ENCODE peak calls at places on chromosome 18, in eight cellular contexts. V is SJSA1, X is SK-N-SH, W is aorta, T is ovary, C is upper lobe of right lung, I is Panc1, Z is lung. S is an unnamed sample.
A peak's percentile ranks its signal among the peaks of the same experiment; 100 is the strongest.

GRCh38 chr18:6661692-6662415 is 67.7 kb upstream of the ARHGAP28 start:
- DNase-seq in X (no peak), C (no peak), I (no peak), V (no peak), W (no peak), Z (no peak), T (no peak), S (no peak)

GRCh38 chr18:9417081-9417841 is 58.1 kb upstream of the RALBP1 start:
- DNase-seq in V (peak; percentile 67), X (no peak), W (no peak), Z (no peak), C (no peak), T (peak; percentile 37), I (no peak), S (no peak)

GRCh38 chr18:78776706-78777105 is 202.9 kb upstream of the SALL3 start:
- DNase-seq in C (no peak), Z (no peak), T (no peak), V (peak; percentile 15), W (peak; percentile 50), X (no peak), I (no peak), S (peak; percentile 44)

GRCh38 chr18:36624451-36625167 is 204.2 kb downstream of the TPGS2 start:
- DNase-seq in Z (no peak), X (no peak), W (no peak), C (no peak), T (no peak), I (no peak), V (no peak), S (no peak)

GRCh38 chr18:26575865-26576217 is 27.5 kb upstream of the KCTD1 start:
- DNase-seq in C (no peak), W (no peak), Z (no peak), V (no peak), T (no peak), X (no peak), I (no peak), S (no peak)

GRCh38 chr18:61893971-61894750 is 1.4 kb upstream of the RNF152 start:
- DNase-seq in X (peak; percentile 97), T (peak; percentile 77), I (no peak), W (peak; percentile 93), Z (peak; percentile 75), V (peak; percentile 87), C (peak; percentile 87), S (peak; percentile 88)

GRCh38 chr18:49565656-49566055 is 3.8 kb downstream of the LIPG start:
- DNase-seq in W (no peak), T (peak; percentile 21), C (no peak), V (no peak), Z (peak; percentile 36), I (no peak), X (peak; percentile 65), S (no peak)

GRCh38 chr18:70499218-70499691 is 210.4 kb downstream of the SOCS6 start:
- DNase-seq in T (no peak), C (no peak), I (no peak), X (no peak), W (no peak), V (no peak), Z (no peak), S (no peak)

GRCh38 chr18:28086530-28087172 is 90.3 kb downstream of the CDH2 start:
- DNase-seq in W (no peak), V (no peak), Z (no peak), X (no peak), I (no peak), C (no peak), T (no peak), S (no peak)

GRCh38 chr18:470661-471501 is 29.6 kb downstream of the COLEC12 start:
- DNase-seq in V (no peak), I (no peak), W (no peak), Z (no peak), T (no peak), C (no peak), X (no peak), S (no peak)

GRCh38 chr18:33115917-33116316 is 324.6 kb downstream of the CCDC178 start:
- DNase-seq in T (no peak), W (no peak), Z (no peak), C (no peak), V (no peak), I (no peak), X (no peak), S (no peak)

GRCh38 chr18:3230401-3231334 is 10.9 kb upstream of the MYOM1 start:
- DNase-seq in C (no peak), T (no peak), V (no peak), Z (peak; percentile 69), X (no peak), I (no peak), W (no peak), S (no peak)

GRCh38 chr18:3305354-3305762 is 43.4 kb downstream of the MYL12B start:
- DNase-seq in Z (no peak), W (no peak), T (no peak), C (no peak), V (peak; percentile 60), X (no peak), I (peak; percentile 69), S (no peak)

GRCh38 chr18:4843771-4844170 is 353.3 kb downstream of the AKAIN1 start:
- DNase-seq in T (no peak), V (no peak), X (no peak), I (no peak), C (no peak), Z (no peak), W (no peak), S (no peak)

GRCh38 chr18:31579375-31579774 is 12.3 kb upstream of the TTR start:
- DNase-seq in W (no peak), I (no peak), V (no peak), X (no peak), T (no peak), Z (no peak), C (no peak), S (no peak)

GRCh38 chr18:500556-501405 is at the start of gene COLEC12:
- DNase-seq in W (peak; percentile 80), I (no peak), C (peak; percentile 85), X (peak; percentile 69), T (peak; percentile 49), Z (peak; percentile 31), V (no peak), S (no peak)

GRCh38 chr18:9987931-9988330 is 74.1 kb downstream of the VAPA start:
- DNase-seq in T (peak; percentile 60), V (no peak), Z (peak; percentile 29), I (no peak), W (no peak), X (no peak), C (no peak), S (no peak)

GRCh38 chr18:59145055-59145454 is 5.4 kb downstream of the SEC11C start:
- DNase-seq in Z (no peak), T (no peak), W (no peak), X (no peak), C (no peak), V (no peak), I (no peak), S (no peak)

GRCh38 chr18:74745658-74746403 is 148.2 kb downstream of the ZNF407 start:
- DNase-seq in W (no peak), Z (no peak), X (peak; percentile 11), I (peak; percentile 89), C (no peak), V (peak; percentile 72), T (no peak), S (no peak)

GRCh38 chr18:55261253-55261652 is 302.0 kb upstream of the CCDC68 start:
- DNase-seq in V (no peak), Z (no peak), W (no peak), I (no peak), C (no peak), T (no peak), X (no peak), S (no peak)

GRCh38 chr18:47260138-47260923 is 8.9 kb upstream of the SKOR2 start:
- DNase-seq in V (no peak), I (no peak), X (peak; percentile 78), W (no peak), T (no peak), Z (peak; percentile 49), C (peak; percentile 87), S (no peak)

GRCh38 chr18:76492669-76493212 is 2.3 kb downstream of the ZNF516 start:
- DNase-seq in I (peak; percentile 97), V (peak; percentile 99), Z (peak; percentile 100), W (peak; percentile 100), X (peak; percentile 95), T (peak; percentile 100), C (peak; percentile 100), S (peak; percentile 100)
- H3K4me3 ChIP-seq in I (peak overlapping the region; percentile 62), V (peak overlapping the region; percentile 47), Z (peak overlapping the region; percentile 49), W (peak overlapping the region; percentile 54), X (peak overlapping the region; percentile 62), T (peak overlapping the region; percentile 70), C (peak overlapping the region; percentile 84), S (peak overlapping the region; percentile 38)

GRCh38 chr18:44232500-44232899 is 448.2 kb upstream of the SETBP1 start:
- DNase-seq in V (no peak), W (no peak), Z (no peak), I (no peak), C (no peak), T (no peak), X (no peak), S (no peak)

GRCh38 chr18:44229693-44230108 is 451.0 kb upstream of the SETBP1 start:
- DNase-seq in C (peak; percentile 52), Z (peak; percentile 52), I (no peak), X (peak; percentile 1), W (peak; percentile 82), V (no peak), T (peak; percentile 51), S (peak; percentile 32)

GRCh38 chr18:44231936-44232335 is 448.8 kb upstream of the SETBP1 start:
- DNase-seq in W (no peak), X (no peak), I (no peak), C (no peak), Z (no peak), V (no peak), T (no peak), S (no peak)
- H3K9me3 ChIP-seq in W (no peaks in the 10 kb centered on the region), X (no peaks in the 10 kb centered on the region), I (no peaks in the 10 kb centered on the region), C (no peaks in the 10 kb centered on the region), Z (no peaks in the 10 kb centered on the region), V (no peaks in the 10 kb centered on the region), T (no peaks in the 10 kb centered on the region), S (no peaks in the 10 kb centered on the region)

DNA sequence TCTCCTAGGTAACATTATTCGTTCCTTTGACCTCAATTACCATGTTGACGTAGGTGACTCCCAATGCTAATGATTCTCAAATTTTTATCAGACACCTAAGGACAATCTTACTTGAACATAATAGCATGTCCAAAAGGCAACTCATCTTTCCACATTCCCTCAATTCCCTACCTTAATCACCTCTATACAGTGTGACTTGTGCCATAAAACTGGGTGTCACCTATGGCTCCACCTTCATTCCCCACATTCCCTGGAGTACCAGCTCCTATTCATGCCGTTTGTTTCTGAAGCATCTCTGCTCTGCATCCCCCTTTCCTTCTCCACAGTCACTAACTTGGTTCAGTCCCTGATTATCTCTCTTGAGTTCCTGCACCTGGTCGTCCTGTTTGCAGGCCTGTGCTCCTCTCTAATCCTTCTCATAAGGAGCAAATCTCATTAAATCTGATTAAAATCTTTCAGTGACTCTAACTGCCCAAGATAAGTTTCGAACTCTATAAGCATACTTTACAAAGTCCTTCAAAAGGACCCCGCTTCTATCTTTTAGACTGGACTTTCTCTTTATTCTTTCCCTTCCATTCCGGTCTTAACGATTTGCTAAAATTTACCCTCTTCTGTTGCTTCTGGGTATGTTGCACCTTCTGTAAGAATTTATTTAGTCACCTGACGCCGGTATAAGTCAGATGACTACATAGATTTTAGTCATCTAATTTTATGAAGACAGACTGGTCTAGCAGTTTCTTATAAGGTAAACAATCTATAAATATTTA is 128.7 kb downstream of the OSBPL1A start:
- DNase-seq in T (no peak), C (no peak), I (no peak), Z (no peak), V (no peak), W (no peak), X (no peak), S (no peak)
- H3K4me1 ChIP-seq in T (peaks cover 1% of the 10 kb centered on the region), C (peaks cover 11% of the 10 kb centered on the region), I (peaks cover 20% of the 10 kb centered on the region), Z (peaks cover 11% of the 10 kb centered on the region), V (peaks cover 16% of the 10 kb centered on the region), W (no peaks in the 10 kb centered on the region), X (peaks cover 12% of the 10 kb centered on the region), S (peaks cover 18% of the 10 kb centered on the region)

GRCh38 chr18:35267809-35268208 is 22.2 kb downstream of the ZSCAN30 start:
- DNase-seq in C (peak; percentile 64), V (no peak), I (no peak), X (peak; percentile 37), T (peak; percentile 57), W (peak; percentile 75), Z (no peak), S (peak; percentile 73)
- H3K4me3 ChIP-seq in C (peak overlapping the region; percentile 78), V (no peak overlapping the region), I (no peak overlapping the region), X (peak overlapping the region; percentile 20), T (peak overlapping the region; percentile 63), W (peak overlapping the region; percentile 52), Z (peak overlapping the region; percentile 49), S (peak overlapping the region; percentile 46)

S was measured in mucosa of descending colon.